ENCODE peak calls at places on chromosomes 2 and 18, in six cellular contexts. E, W, R, N, Z and J are unnamed samples. For H3K4me1, the result is how much of the 10 kb centered on the place peaks cover.

GRCh38 chr2:75491129-75491753 is 69.5 kb downstream of the EVA1A start:
- DNase-seq in E (no peak), W (no peak), R (no peak), N (no peak), Z (no peak), J (no peak)

GRCh38 chr18:79625924-79626561 is 53.6 kb upstream of the CTDP1 start:
- DNase-seq in E (no peak), W (no peak), R (no peak), N (no peak), Z (no peak), J (no peak)

GRCh38 chr2:44974064-44974715 is 32.7 kb downstream of the SIX3 start:
- DNase-seq in E (no peak), W (no peak), R (peak), N (no peak), Z (no peak), J (peak)

GRCh38 chr2:188984126-188984525 is 10.0 kb downstream of the COL3A1 start:
- DNase-seq in E (no peak), W (no peak), R (no peak), N (no peak), Z (no peak), J (no peak)

GRCh38 chr2:31038385-31038784 is 99.9 kb downstream of the GALNT14 start:
- DNase-seq in E (no peak), W (no peak), R (peak), N (no peak), Z (no peak), J (no peak)

GRCh38 chr2:146477383-146477782 is 1367.4 kb upstream of the ACVR2A start:
- DNase-seq in E (no peak), W (no peak), R (no peak), N (no peak), Z (no peak), J (no peak)

GRCh38 chr2:127826047-127826446 is 15.1 kb upstream of the WDR33 start:
- DNase-seq in E (no peak), W (no peak), R (no peak), N (no peak), Z (no peak), J (no peak)

GRCh38 chr18:78721281-78721949 is 258.2 kb upstream of the SALL3 start:
- DNase-seq in E (no peak), W (no peak), R (peak), N (peak), Z (no peak), J (no peak)

GRCh38 chr2:216426938-216427337 is 14.7 kb downstream of the SMARCAL1 start:
- DNase-seq in E (no peak), W (no peak), R (no peak), N (no peak), Z (no peak), J (peak)

GRCh38 chr18:45670281-45670962 is 53.6 kb upstream of the SLC14A1 start:
- DNase-seq in E (peak), W (no peak), R (no peak), N (no peak), Z (no peak), J (no peak)

GRCh38 chr2:174571669-174572323 is 25.8 kb downstream of the WIPF1 start:
- DNase-seq in E (no peak), W (no peak), R (no peak), N (no peak), Z (no peak), J (no peak)

GRCh38 chr2:29290293-29291052 is 175.3 kb downstream of the CLIP4 start:
- DNase-seq in E (no peak), W (no peak), R (peak), N (no peak), Z (no peak), J (no peak)

GRCh38 chr2:105068387-105068786 is 30.5 kb downstream of the MRPS9 start:
- DNase-seq in E (no peak), W (no peak), R (no peak), N (no peak), Z (no peak), J (no peak)

GRCh38 chr2:240915526-240916335 is 9.6 kb downstream of the CROCC2 start:
- DNase-seq in E (no peak), W (no peak), R (peak), N (peak), Z (no peak), J (no peak)

GRCh38 chr2:153145470-153145869 is 333.1 kb downstream of the RPRM start:
- DNase-seq in E (no peak), W (no peak), R (no peak), N (no peak), Z (no peak), J (no peak)

GRCh38 chr2:203683932-203684556 is 22.4 kb upstream of the CD28 start:
- DNase-seq in E (no peak), W (no peak), R (no peak), N (no peak), Z (no peak), J (peak)
- H3K4me1 ChIP-seq in E (half or more), W (under half), R (under half), N (under half), Z (under half), J (under half)

DNA sequence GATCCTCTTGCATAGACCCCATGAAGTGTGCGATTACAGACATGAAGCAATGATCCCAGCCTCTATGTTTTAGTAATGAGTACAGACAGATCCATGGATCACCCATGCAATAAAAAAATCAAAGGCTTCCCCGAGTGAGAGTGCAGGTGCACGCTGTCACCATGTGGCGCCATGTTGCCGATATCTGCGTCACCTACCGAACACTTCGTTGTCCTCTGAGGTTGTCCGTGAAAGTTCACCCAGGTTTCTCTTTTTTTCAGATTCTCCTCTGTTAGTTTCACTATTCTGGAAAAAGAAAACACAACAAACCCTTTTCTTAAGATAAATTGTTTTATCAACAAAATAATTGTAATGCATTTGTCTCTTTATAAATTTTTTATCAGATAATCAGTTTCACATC is 66.5 kb downstream of the MBP start:
- DNase-seq in E (no peak), W (no peak), R (no peak), N (no peak), Z (no peak), J (no peak)
- H3K4me1 ChIP-seq in E (half or more), W (half or more), R (under half), N (under half), Z (half or more), J (half or more)

GRCh38 chr18:58267493-58267892 is 223.5 kb downstream of the NEDD4L start:
- DNase-seq in E (no peak), W (no peak), R (no peak), N (no peak), Z (no peak), J (no peak)
- H3K4me1 ChIP-seq in E (half or more), W (under half), R (under half), N (under half), Z (half or more), J (under half)

GRCh38 chr18:77059294-77059916 is 73.2 kb downstream of the MBP start:
- DNase-seq in E (no peak), W (no peak), R (peak), N (no peak), Z (no peak), J (no peak)

GRCh38 chr18:77063256-77063655 is 69.3 kb downstream of the MBP start:
- DNase-seq in E (no peak), W (peak), R (no peak), N (no peak), Z (peak), J (no peak)

GRCh38 chr18:77061291-77061945 is 71.2 kb downstream of the MBP start:
- DNase-seq in E (no peak), W (no peak), R (no peak), N (no peak), Z (no peak), J (no peak)

GRCh38 chr18:77062518-77063003 is 70.0 kb downstream of the MBP start:
- DNase-seq in E (no peak), W (peak), R (no peak), N (no peak), Z (peak), J (no peak)

GRCh38 chr18:77061946-77062517 is 70.6 kb downstream of the MBP start:
- DNase-seq in E (no peak), W (no peak), R (peak), N (peak), Z (no peak), J (peak)
- H3K4me1 ChIP-seq in E (half or more), W (half or more), R (under half), N (under half), Z (half or more), J (half or more)

DNA sequence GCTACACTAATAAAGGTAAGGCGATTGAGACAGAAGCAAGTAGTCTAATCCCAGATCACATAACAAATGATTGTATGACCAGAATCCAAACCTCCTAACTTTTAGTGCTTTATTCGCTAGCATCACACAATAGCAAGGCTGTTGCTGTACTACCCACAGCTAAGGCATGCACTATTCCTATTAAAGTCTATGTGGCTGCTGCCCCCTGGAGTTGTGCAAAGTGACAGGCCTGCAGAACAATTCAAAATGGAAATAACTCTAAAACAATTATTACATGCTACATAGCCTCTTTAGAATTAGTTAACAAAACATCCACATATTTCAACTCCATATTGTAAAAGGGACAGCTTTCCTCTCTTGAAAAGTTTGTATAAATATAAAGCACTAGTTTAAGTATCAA is 6.0 kb downstream of the ERBB4 start:
- DNase-seq in E (no peak), W (no peak), R (no peak), N (no peak), Z (no peak), J (no peak)
- H3K4me1 ChIP-seq in E (under half), W (under half), R (under half), N (under half), Z (under half), J (under half)

GRCh38 chr18:42736074-42736473 is 379.4 kb downstream of the RIT2 start:
- DNase-seq in E (no peak), W (no peak), R (no peak), N (no peak), Z (no peak), J (no peak)
- H3K4me1 ChIP-seq in E (under half), W (under half), R (under half), N (under half), Z (under half), J (under half)

GRCh38 chr2:230430957-230431635 is 15.1 kb downstream of the SP100 start:
- DNase-seq in E (no peak), W (no peak), R (no peak), N (no peak), Z (no peak), J (no peak)

GRCh38 chr2:230422149-230422548 is 6.1 kb downstream of the SP100 start:
- DNase-seq in E (no peak), W (no peak), R (no peak), N (no peak), Z (no peak), J (no peak)

GRCh38 chr2:230423851-230424458 is 8.0 kb downstream of the SP100 start:
- DNase-seq in E (no peak), W (no peak), R (no peak), N (no peak), Z (peak), J (peak)

GRCh38 chr2:230429513-230429912 is 13.5 kb downstream of the SP100 start:
- DNase-seq in E (no peak), W (no peak), R (no peak), N (no peak), Z (no peak), J (no peak)

GRCh38 chr2:230425377-230425776 is 9.4 kb downstream of the SP100 start:
- DNase-seq in E (no peak), W (no peak), R (no peak), N (no peak), Z (no peak), J (no peak)
- H3K4me1 ChIP-seq in E (under half), W (under half), R (under half), N (under half), Z (half or more), J (under half)

DNA sequence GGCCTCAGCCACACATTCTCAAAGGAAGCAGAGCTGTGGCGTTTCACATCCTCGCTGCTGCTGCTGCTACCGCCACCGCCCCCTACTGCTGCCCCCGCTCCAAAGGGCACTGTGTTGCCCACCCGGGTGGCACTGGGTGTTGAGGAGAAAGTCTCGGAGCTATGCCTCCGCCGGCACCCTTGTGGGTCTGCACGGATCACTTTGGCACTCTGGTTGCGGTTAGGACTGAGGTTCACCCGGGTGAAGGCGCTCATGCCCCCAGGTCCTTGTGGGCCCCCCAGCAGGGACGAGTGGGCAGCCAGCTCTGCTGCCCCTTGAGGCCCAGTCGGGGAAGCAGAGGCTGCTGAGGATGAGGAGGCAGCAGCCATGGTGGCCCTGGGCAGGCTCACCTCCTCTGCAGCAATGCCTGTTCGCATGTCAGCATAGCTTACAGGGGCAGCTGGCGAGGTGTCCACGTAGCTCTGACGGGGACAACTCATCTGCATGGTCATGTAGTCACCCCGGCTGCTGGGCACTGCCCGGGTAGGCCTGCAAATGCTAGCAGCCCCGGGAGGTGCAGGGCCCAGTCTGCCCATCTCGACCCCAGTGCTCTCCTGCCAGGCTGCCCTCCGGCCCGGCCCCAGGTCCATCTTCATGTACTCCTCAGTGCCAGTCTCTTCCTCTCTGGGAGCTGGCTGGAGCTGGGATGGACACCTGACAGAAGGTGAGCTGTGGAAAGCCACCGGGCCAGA is 4.2 kb downstream of the IRS1 start:
- DNase-seq in E (peak), W (no peak), R (no peak), N (peak), Z (peak), J (peak)
- H3K4me1 ChIP-seq in E (half or more), W (under half), R (under half), N (under half), Z (half or more), J (half or more)

GRCh38 chr2:20212871-20213503 is 11.9 kb downstream of the SDC1 start:
- DNase-seq in E (no peak), W (no peak), R (no peak), N (no peak), Z (peak), J (no peak)
- H3K4me1 ChIP-seq in E (under half), W (under half), R (under half), N (under half), Z (half or more), J (under half)

DNA sequence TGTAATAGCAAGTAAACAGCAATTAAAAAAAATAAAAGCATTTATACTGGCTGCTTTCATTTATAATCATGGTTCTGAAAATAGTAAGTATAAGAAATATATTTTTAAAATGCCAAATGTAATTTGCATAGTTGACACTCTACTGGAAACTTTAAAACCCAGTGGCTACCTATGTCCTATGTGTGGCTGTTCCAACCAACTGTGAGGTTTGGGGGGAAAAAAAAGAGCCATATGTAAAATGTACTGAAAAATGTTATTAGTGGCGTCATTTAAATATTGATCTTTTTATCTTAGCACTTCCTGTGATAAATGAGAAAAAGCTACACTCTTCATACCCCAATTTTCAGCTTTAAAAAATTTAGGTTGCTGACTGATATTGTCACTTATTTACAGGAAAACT is 270.7 kb downstream of the TCF4 start:
- DNase-seq in E (no peak), W (no peak), R (no peak), N (no peak), Z (no peak), J (no peak)
- H3K4me1 ChIP-seq in E (half or more), W (under half), R (half or more), N (under half), Z (half or more), J (under half)